ENCODE peak calls at places on chromosomes 1 and 21, in six cellular contexts. L, J, H, Z, I and B are unnamed samples.

GRCh38 chr1:63557365-63557987 is 34.2 kb downstream of the EFCAB7 start:
- DNase-seq in I (no peak), Z (peak; percentile 24), L (peak; percentile 54), J (peak; percentile 85), H (peak; percentile 67), B (no peak)

GRCh38 chr1:226829105-226829504 is 41.3 kb upstream of the PSEN2 start:
- DNase-seq in I (no peak), Z (no peak), L (no peak), J (no peak), H (no peak), B (no peak)

GRCh38 chr1:31310131-31310530 is 13.3 kb downstream of the ZCCHC17 start:
- DNase-seq in J (no peak), H (peak; percentile 2), L (no peak), I (no peak), Z (no peak), B (no peak)

GRCh38 chr1:68321084-68321685 is 88.9 kb upstream of the WLS start:
- DNase-seq in I (no peak), H (peak; percentile 61), J (peak; percentile 92), L (peak; percentile 4), Z (no peak), B (no peak)

GRCh38 chr1:86419277-86419903 is 4.6 kb upstream of the CLCA2 start:
- DNase-seq in H (no peak), L (peak; percentile 65), Z (peak; percentile 52), J (peak; percentile 58), I (no peak), B (peak; percentile 25)

GRCh38 chr21:32979598-32980268 is 46.0 kb upstream of the OLIG2 start:
- DNase-seq in J (no peak), H (no peak), Z (no peak), L (no peak), I (no peak), B (no peak)

GRCh38 chr1:30449428-30450147 is 273.8 kb downstream of the MATN1 start:
- DNase-seq in I (no peak), L (no peak), H (no peak), J (peak; percentile 23), Z (no peak), B (no peak)

GRCh38 chr1:181647314-181648035 is 164.2 kb downstream of the CACNA1E start:
- DNase-seq in H (no peak), J (no peak), I (no peak), Z (peak; percentile 12), L (no peak), B (no peak)

GRCh38 chr1:171251042-171251740 is 2.9 kb downstream of the FMO1 start:
- DNase-seq in J (peak; percentile 79), L (peak; percentile 55), Z (peak; percentile 45), I (no peak), H (peak; percentile 4), B (no peak)

GRCh38 chr1:36178479-36179219 is 22.7 kb downstream of the MAP7D1 start:
- DNase-seq in Z (no peak), I (no peak), L (no peak), J (peak; percentile 99), H (no peak), B (no peak)

GRCh38 chr1:224541072-224541790 is 74.9 kb upstream of the CNIH3 start:
- DNase-seq in Z (no peak), J (no peak), H (no peak), L (no peak), I (no peak), B (no peak)

GRCh38 chr1:224541901-224542610 is 74.1 kb upstream of the CNIH3 start:
- DNase-seq in H (no peak), L (no peak), Z (no peak), I (no peak), J (no peak), B (no peak)

GRCh38 chr1:224543453-224543852 is 72.7 kb upstream of the CNIH3 start:
- DNase-seq in H (no peak), I (no peak), Z (no peak), J (no peak), L (no peak), B (no peak)

GRCh38 chr1:224544276-224544675 is 71.8 kb upstream of the CNIH3 start:
- DNase-seq in Z (no peak), H (peak; percentile 47), L (no peak), I (no peak), J (no peak), B (no peak)

GRCh38 chr1:224542783-224543440 is 73.2 kb upstream of the CNIH3 start:
- DNase-seq in J (no peak), H (peak; percentile 99), L (no peak), I (no peak), Z (peak; percentile 96), B (no peak)
- H3K4me1 ChIP-seq in J (no peaks in the 10 kb centered on the region), H (peaks cover 14% of the 10 kb centered on the region), L (no peaks in the 10 kb centered on the region), I (no peaks in the 10 kb centered on the region), Z (peaks cover 48% of the 10 kb centered on the region), B (no peaks in the 10 kb centered on the region)

DNA sequence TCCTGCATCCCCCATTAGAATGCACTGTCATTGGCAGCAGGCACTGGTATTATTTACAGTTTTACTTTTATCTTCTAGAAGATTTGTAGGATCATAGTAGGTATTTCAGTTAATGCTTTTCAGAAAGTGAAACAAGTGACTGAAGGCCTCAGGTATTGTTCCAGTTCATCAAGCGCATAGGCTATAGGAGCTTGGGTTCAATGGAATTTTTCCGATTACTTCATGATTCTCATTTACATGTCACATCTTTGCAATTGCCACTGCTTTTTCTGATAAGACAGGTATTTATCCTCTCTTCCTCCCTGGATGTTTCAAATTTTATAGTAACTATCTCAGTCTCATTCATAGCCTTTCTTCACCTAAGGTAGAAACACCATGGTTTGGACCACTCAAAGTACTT is 161.3 kb downstream of the NTPCR start:
- DNase-seq in I (no peak), J (no peak), Z (no peak), H (no peak), L (no peak), B (no peak)
- H3K27ac ChIP-seq in I (no peak overlapping the region), J (no peak overlapping the region), Z (no peak overlapping the region), H (peak overlapping the region; percentile 80), L (no peak overlapping the region), B (no peak overlapping the region)

GRCh38 chr1:46774297-46774696 is 24.5 kb upstream of the CYP4B1 start:
- DNase-seq in L (no peak), J (no peak), I (no peak), Z (no peak), H (no peak), B (no peak)
- H3K9me3 ChIP-seq in L (peaks cover 5% of the 10 kb centered on the region), J (peaks cover 71% of the 10 kb centered on the region), I (peaks cover 11% of the 10 kb centered on the region), Z (peaks cover 20% of the 10 kb centered on the region), H (peaks cover 10% of the 10 kb centered on the region), B (peaks cover 1% of the 10 kb centered on the region)

DNA sequence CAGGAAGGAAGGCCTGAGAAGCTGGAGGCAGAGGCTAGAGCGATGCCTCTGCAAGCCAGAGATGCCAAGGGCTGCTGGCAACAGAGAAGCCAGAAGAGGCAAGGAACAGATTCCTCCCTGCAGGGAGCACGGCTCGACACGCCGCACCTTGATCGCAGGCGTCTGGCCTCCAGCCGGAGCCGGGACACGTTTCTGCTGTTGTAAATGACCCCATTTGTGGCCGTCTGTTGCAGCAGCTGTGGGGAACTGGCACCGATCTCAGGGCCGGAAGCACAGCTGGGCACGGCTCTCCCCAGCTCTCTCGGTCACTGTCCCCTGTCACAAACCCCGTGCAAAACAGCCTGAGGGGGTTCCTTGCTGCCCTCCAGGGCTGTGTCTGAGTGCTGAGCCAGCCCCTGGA is 59.6 kb downstream of the SIK1 start:
- DNase-seq in Z (no peak), J (no peak), H (no peak), L (no peak), I (no peak), B (no peak)
- H3K4me1 ChIP-seq in Z (peaks cover 30% of the 10 kb centered on the region), J (no peaks in the 10 kb centered on the region), H (peaks cover under 1% of the 10 kb centered on the region), L (peaks cover 14% of the 10 kb centered on the region), I (peaks cover 12% of the 10 kb centered on the region), B (peaks cover 3% of the 10 kb centered on the region)

DNA sequence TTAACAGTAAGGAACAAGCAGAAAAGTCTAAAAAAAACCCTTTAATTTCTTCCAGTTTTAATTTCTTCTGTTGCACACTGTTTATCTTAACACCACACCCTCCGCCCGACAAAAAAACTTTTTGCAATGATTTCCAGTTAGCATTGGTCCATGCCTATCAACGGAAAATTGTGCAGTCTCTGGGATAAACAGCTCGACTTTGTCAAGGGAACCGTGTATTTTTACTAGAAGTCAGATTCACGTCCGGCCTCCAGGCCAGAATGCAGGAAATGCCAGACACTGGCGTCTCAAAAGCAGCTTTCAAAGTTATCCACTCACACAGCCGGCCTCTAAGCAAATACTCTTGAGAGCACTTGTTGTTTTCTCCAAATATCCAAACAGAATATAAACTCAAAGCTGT is 409 bp upstream of the NUP210L start:
- DNase-seq in I (no peak), H (peak; percentile 72), Z (no peak), L (no peak), J (no peak), B (no peak)
- H3K27ac ChIP-seq in I (peak overlapping the region; percentile 38), H (peak overlapping the region; percentile 18), Z (no peak overlapping the region), L (no peak overlapping the region), J (peak overlapping the region; percentile 3), B (no peak overlapping the region)